ENCODE peak calls at places on chromosomes 4 and X, in nine cellular contexts. Z, G, C, F, I, J, W, N and E are unnamed samples.

GRCh38 chr4:130639871-130640270 is 1543.9 kb downstream of the C4orf33 start:
- DNase-seq in Z (no peak), G (no peak), C (no peak), F (no peak), I (no peak), J (no peak), W (peak), N (no peak), E (no peak)

GRCh38 chrX:134365923-134366322 is 94.0 kb upstream of the HPRT1 start:
- DNase-seq in Z (no peak), G (no peak), C (no peak), F (no peak), I (no peak), J (no peak), W (no peak), N (no peak), E (no peak)

GRCh38 chrX:2325076-2325784 is 175.5 kb downstream of the DHRSX start:
- DNase-seq in Z (peak), G (peak), C (peak), F (peak), I (no peak), J (peak), W (peak), N (no peak), E (peak)

GRCh38 chr4:168880811-168881595 is 129.1 kb downstream of the CBR4 start:
- DNase-seq in Z (no peak), G (no peak), C (no peak), F (no peak), I (no peak), J (peak), W (no peak), N (no peak), E (no peak)

GRCh38 chr4:47002593-47002992 is 9.2 kb upstream of the GABRA4 start:
- DNase-seq in Z (no peak), G (no peak), C (no peak), F (no peak), I (no peak), J (no peak), W (no peak), N (peak), E (no peak)

GRCh38 chr4:88818650-88819470 is 121.2 kb upstream of the NAP1L5 start:
- DNase-seq in Z (no peak), G (peak), C (peak), F (peak), I (peak), J (peak), W (peak), N (peak), E (no peak)

GRCh38 chrX:113400193-113400704 is 559.6 kb upstream of the AMOT start:
- DNase-seq in Z (no peak), G (peak), C (peak), F (no peak), I (no peak), J (no peak), W (no peak), N (peak), E (no peak)

GRCh38 chr4:185885604-185886003 is 73.6 kb upstream of the SORBS2 start:
- DNase-seq in Z (no peak), G (no peak), C (no peak), F (no peak), I (no peak), J (no peak), W (no peak), N (no peak), E (no peak)

GRCh38 chr4:92305148-92305877 is 1.5 kb downstream of the GRID2 start:
- DNase-seq in Z (no peak), G (peak), C (peak), F (peak), I (peak), J (peak), W (peak), N (no peak), E (no peak)

DNA sequence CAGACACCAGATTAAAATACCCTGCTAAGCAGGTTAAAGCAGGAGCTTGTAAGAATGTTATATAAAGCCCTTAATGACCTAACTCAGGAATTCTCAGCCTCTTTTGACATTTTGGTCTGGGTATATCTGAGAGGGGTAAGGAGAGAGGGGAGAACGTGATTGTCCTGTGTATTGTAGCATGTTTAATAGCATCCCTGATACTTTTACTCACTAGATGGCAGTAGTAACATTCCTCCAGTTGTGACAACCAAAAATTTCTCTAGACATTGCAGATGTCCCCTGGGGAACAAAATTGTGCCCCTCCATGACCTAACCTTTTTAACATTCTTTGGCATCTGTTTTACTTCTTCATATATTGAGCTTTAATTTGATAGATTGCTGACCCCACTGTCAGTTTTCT is 17.9 kb downstream of the SMARCA5 start:
- DNase-seq in Z (no peak), G (no peak), C (no peak), F (no peak), I (no peak), J (no peak), W (no peak), N (no peak), E (no peak)
- TF ChIP-seq CTCF in Z (peak), G (peak), C (peak), F (no peak), I (peak), J (peak), W (no peak), N (peak), E (peak)

GRCh38 chrX:30592846-30593245 is 15.3 kb upstream of the TASL start:
- DNase-seq in Z (no peak), G (no peak), C (no peak), F (no peak), I (no peak), J (no peak), W (no peak), N (no peak), E (no peak)

GRCh38 chrX:30590368-30590767 is 12.8 kb upstream of the TASL start:
- DNase-seq in Z (no peak), G (no peak), C (no peak), F (no peak), I (no peak), J (no peak), W (no peak), N (no peak), E (no peak)

GRCh38 chrX:30597258-30598012 is 19.9 kb upstream of the TASL start:
- DNase-seq in Z (no peak), G (no peak), C (no peak), F (no peak), I (no peak), J (peak), W (no peak), N (no peak), E (no peak)

GRCh38 chrX:30589146-30589888 is 11.8 kb upstream of the TASL start:
- DNase-seq in Z (no peak), G (no peak), C (no peak), F (no peak), I (no peak), J (no peak), W (no peak), N (no peak), E (no peak)

GRCh38 chrX:30593435-30594200 is 16.1 kb upstream of the TASL start:
- DNase-seq in Z (no peak), G (no peak), C (peak), F (no peak), I (no peak), J (peak), W (no peak), N (no peak), E (no peak)
- TF ChIP-seq CTCF in Z (no peak), G (no peak), C (peak), F (no peak), I (no peak), J (no peak), W (no peak), N (peak), E (no peak)

GRCh38 chr4:153207561-153207960 is 3.3 kb downstream of the TRIM2 start:
- DNase-seq in Z (no peak), G (peak), C (peak), F (peak), I (peak), J (no peak), W (peak), N (no peak), E (no peak)
- TF ChIP-seq CTCF in Z (peak), G (peak), C (peak), F (no peak), I (peak), J (no peak), W (peak), N (peak), E (peak)

DNA sequence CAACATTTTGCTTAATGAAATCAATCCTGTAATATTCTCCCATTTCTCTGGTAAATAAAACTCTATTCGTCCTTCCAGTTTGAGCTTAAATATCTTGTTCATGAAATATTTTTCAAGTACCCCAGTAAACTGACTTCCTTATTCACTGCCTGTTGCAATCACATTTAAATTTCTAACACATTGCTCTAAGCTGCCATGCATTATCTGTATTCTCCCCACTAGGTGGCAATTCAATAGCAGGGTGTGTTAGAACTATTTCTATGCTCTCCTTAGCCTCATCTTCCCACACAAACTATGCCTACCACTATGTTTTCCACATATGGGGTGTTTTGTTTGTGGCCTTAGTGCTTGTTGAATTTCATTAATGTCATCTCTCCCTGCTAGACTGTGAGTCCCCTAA is 377.1 kb upstream of the HS3ST1 start:
- DNase-seq in Z (no peak), G (no peak), C (no peak), F (no peak), I (peak), J (peak), W (no peak), N (peak), E (no peak)
- TF ChIP-seq CTCF in Z (no peak), G (no peak), C (peak), F (peak), I (peak), J (peak), W (peak), N (peak), E (no peak)